ENCODE peak calls at places on chromosomes 1 and 21, in four cellular contexts. F is ovary, G is transverse colon, N is SK-N-SH. H is an unnamed sample.

GRCh38 chr1:3285341-3285740 is 169.1 kb upstream of the ARHGEF16 start:
- DNase-seq in F (no peak), G (no peak), N (no peak), H (no peak)

GRCh38 chr1:94351441-94351840 is 66.7 kb upstream of the ABCD3 start:
- DNase-seq in F (no peak), G (no peak), N (no peak), H (no peak)

GRCh38 chr1:185257947-185258203 is 59.2 kb downstream of the IVNS1ABP start:
- DNase-seq in F (no peak), G (no peak), N (no peak), H (no peak)

GRCh38 chr1:244362481-244362880 is 89.2 kb downstream of the ADSS2 start:
- DNase-seq in F (no peak), G (no peak), N (no peak), H (no peak)

GRCh38 chr1:107664882-107665871 is 299.8 kb downstream of the VAV3 start:
- DNase-seq in F (no peak), G (no peak), N (no peak), H (no peak)

GRCh38 chr1:223364685-223365382 is 858 bp upstream of the SUSD4 start:
- DNase-seq in F (peak; percentile 56), G (no peak), N (no peak), H (no peak)

GRCh38 chr1:62429581-62429980 is 7.3 kb upstream of the USP1 start:
- DNase-seq in F (no peak), G (no peak), N (no peak), H (no peak)

GRCh38 chr1:203906932-203907331 is 45.5 kb downstream of the SNRPE start:
- DNase-seq in F (no peak), G (no peak), N (no peak), H (no peak)

GRCh38 chr1:162680419-162681126 is 48.3 kb downstream of the DDR2 start:
- DNase-seq in F (no peak), G (no peak), N (no peak), H (no peak)

GRCh38 chr1:28244549-28245251 is 8.8 kb downstream of the ATP5IF1 start:
- DNase-seq in F (no peak), G (peak; percentile 36), N (no peak), H (no peak)

GRCh38 chr1:225735252-225736149 is 42.1 kb upstream of the SRP9 start:
- DNase-seq in F (peak; percentile 66), G (peak; percentile 34), N (peak; percentile 53), H (peak; percentile 84)

GRCh38 chr1:153466908-153467307 is 6.5 kb upstream of the S100A7 start:
- DNase-seq in F (no peak), G (no peak), N (no peak), H (no peak)

GRCh38 chr1:110203021-110203661 is 7.0 kb upstream of the KCNC4 start:
- DNase-seq in F (no peak), G (peak; percentile 74), N (peak; percentile 72), H (no peak)

GRCh38 chr1:228289996-228290881 is 82.4 kb downstream of the OBSCN start:
- DNase-seq in F (peak; percentile 30), G (no peak), N (no peak), H (peak; percentile 55)

GRCh38 chr1:168285971-168286628 is 5.4 kb downstream of the TBX19 start:
- DNase-seq in F (no peak), G (no peak), N (no peak), H (no peak)

GRCh38 chr1:224448428-224449017 is 13.9 kb upstream of the WDR26 start:
- DNase-seq in F (no peak), G (no peak), N (no peak), H (no peak)

GRCh38 chr1:10901894-10902805 is 105.7 kb upstream of the CASZ1 start:
- DNase-seq in F (no peak), G (no peak), N (no peak), H (no peak)

GRCh38 chr1:227763246-227764018 is 28.2 kb downstream of the SNAP47 start:
- DNase-seq in F (no peak), G (no peak), N (no peak), H (no peak)

GRCh38 chr1:24315391-24315790 is 3.8 kb upstream of the GRHL3 start:
- DNase-seq in F (no peak), G (no peak), N (no peak), H (no peak)

GRCh38 chr1:175569117-175569743 is 174.2 kb downstream of the TNR start:
- DNase-seq in F (no peak), G (no peak), N (no peak), H (no peak)

GRCh38 chr1:162391790-162392563 is 10.4 kb downstream of the C1orf226 start:
- DNase-seq in F (no peak), G (no peak), N (peak; percentile 54), H (no peak)

GRCh38 chr21:46191257-46191685 is 7.0 kb upstream of the SPATC1L start:
- DNase-seq in F (peak; percentile 51), G (no peak), N (peak; percentile 28), H (peak; percentile 82)

GRCh38 chr1:46611691-46612221 is 4.9 kb downstream of the MOB3C start:
- DNase-seq in F (no peak), G (no peak), N (peak; percentile 48), H (peak; percentile 63)

GRCh38 chr1:188735567-188735966 is 1742.1 kb downstream of the BRINP3 start:
- DNase-seq in F (no peak), G (no peak), N (no peak), H (no peak)

GRCh38 chr1:18344755-18345154 is 136.0 kb upstream of the KLHDC7A start:
- DNase-seq in F (no peak), G (no peak), N (peak; percentile 79), H (no peak)

GRCh38 chr1:211577826-211578639 is 928 bp downstream of the SLC30A1 start:
- DNase-seq in F (peak; percentile 82), G (peak; percentile 85), N (peak; percentile 86), H (peak; percentile 83)

GRCh38 chr1:226820935-226821718 is 49.3 kb upstream of the PSEN2 start:
- DNase-seq in F (peak; percentile 78), G (peak; percentile 72), N (peak; percentile 19), H (peak; percentile 99)

GRCh38 chr21:31450971-31451370 is 106.9 kb upstream of the TIAM1 start:
- DNase-seq in F (no peak), G (no peak), N (no peak), H (no peak)

GRCh38 chr21:31457675-31458074 is 113.6 kb upstream of the TIAM1 start:
- DNase-seq in F (no peak), G (no peak), N (peak; percentile 19), H (peak; percentile 1)

GRCh38 chr21:31459457-31459856 is 115.4 kb upstream of the TIAM1 start:
- DNase-seq in F (no peak), G (no peak), N (peak; percentile 20), H (no peak)

GRCh38 chr21:31456201-31456600 is 112.1 kb upstream of the TIAM1 start:
- DNase-seq in F (no peak), G (no peak), N (no peak), H (no peak)

GRCh38 chr21:31455506-31455905 is 111.4 kb upstream of the TIAM1 start:
- DNase-seq in F (no peak), G (no peak), N (no peak), H (no peak)
- H3K4me3 ChIP-seq in F (no peak overlapping the region), G (no peak overlapping the region), N (no peak overlapping the region), H (no peak overlapping the region)

DNA sequence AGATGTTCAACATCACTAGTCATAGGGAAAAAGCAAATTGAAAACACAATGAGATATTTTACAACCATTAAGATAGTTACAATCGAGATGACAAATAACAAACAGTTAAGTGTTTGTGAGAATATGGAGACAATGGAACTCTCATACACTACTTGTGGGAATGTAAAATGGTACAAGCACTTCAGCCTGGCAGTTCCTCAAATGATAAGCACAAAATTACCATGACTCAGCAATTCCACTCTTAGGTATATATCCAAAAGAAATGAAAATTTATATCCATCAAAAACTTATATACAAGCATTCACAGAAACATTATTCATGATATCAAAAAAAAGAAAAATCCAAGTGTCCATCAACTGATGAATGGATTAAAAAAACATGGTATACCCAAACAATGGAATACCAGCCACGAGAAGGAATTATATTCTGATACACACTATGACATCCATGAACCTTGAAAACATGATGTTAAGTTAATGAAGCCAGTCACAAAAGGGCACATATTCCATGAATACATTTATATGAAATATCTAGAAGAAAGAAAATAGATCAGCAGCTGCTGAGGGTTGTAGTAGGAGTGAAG is 76.4 kb downstream of the EVI5 start:
- DNase-seq in F (no peak), G (no peak), N (no peak), H (no peak)
- TF ChIP-seq EP300 in F (no peak), G (no peak), N (no peak), H (no peak)

GRCh38 chr1:81920245-81920740 is 119.6 kb downstream of the ADGRL2 start:
- DNase-seq in F (peak; percentile 62), G (no peak), N (no peak), H (no peak)
- H3K4me3 ChIP-seq in F (no peak overlapping the region), G (no peak overlapping the region), N (no peak overlapping the region), H (no peak overlapping the region)

DNA sequence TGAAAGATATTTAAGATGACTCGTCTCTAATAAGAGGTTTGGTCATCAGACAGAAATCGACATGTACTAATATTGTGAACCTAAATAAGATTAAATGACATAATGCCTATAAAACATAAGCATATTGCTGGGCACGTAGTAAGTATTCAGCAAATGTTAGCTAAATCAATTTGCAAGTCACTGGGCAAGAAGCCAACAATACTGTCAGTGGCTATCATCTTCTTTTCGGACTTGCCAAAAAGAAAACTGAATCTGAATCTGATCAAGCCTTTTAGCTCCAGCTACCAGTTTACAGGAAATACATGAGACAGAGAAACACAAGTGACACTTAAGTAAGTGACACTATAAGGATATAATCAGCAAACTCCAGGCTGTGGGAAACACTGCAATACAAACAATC is 46.0 kb downstream of the RPL5 start:
- DNase-seq in F (no peak), G (no peak), N (peak; percentile 24), H (no peak)
- TF ChIP-seq EP300 in F (no peak), G (no peak), N (no peak), H (no peak)

GRCh38 chr1:26677306-26678115 is 18.3 kb upstream of the ARID1A start:
- DNase-seq in F (peak; percentile 82), G (peak; percentile 92), N (peak; percentile 39), H (peak; percentile 91)
- H3K4me3 ChIP-seq in F (no peak overlapping the region), G (no peak overlapping the region), N (no peak overlapping the region), H (peak overlapping the region; percentile 5)

GRCh38 chr1:221437924-221438323 is 304.0 kb downstream of the DUSP10 start:
- DNase-seq in F (no peak), G (no peak), N (no peak), H (no peak)

GRCh38 chr1:221442056-221442455 is 299.8 kb downstream of the DUSP10 start:
- DNase-seq in F (no peak), G (no peak), N (no peak), H (no peak)

GRCh38 chr1:221439008-221439733 is 302.7 kb downstream of the DUSP10 start:
- DNase-seq in F (no peak), G (no peak), N (no peak), H (no peak)

GRCh38 chr1:221439734-221440436 is 302.0 kb downstream of the DUSP10 start:
- DNase-seq in F (no peak), G (no peak), N (no peak), H (no peak)

DNA sequence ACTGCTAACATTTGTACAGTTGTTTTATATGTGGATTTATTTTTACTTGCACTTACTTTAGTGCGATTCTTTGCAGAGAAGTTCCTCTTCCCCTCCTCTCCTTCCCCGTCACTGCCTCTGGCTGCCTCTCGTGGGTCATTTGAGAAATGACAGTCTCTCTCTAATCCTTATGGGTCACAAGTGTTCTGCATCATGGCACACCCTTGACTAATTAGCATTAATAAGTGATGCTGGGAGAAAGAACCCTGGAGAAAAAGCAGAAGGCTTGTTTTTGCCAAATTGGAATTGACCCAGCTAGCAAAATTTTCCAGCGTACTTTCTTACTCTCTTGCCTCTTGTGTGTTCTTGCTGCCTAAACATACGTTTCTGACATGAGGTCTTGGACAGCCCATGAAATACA is 301.2 kb downstream of the DUSP10 start:
- DNase-seq in F (no peak), G (no peak), N (no peak), H (peak; percentile 79)
- TF ChIP-seq EP300 in F (no peak), G (no peak), N (no peak), H (peak; percentile 76)